ENCODE peak calls at places on chromosomes 16 and 17, in ten cellular contexts. Z, A, U, M, V, B, Q, E, R and S are unnamed samples.

GRCh38 chr17:40843242-40843641 is 20.8 kb upstream of the KRT10 start:
- ATAC-seq in Z (no peak), A (no peak), U (no peak), M (no peak), V (peak), B (no peak), Q (no peak), E (no peak), R (no peak), S (no peak)

GRCh38 chr17:57604771-57605733 is 140.0 kb downstream of the CCDC182 start:
- ATAC-seq in Z (no peak), A (peak), U (peak), M (peak), V (peak), B (peak), Q (peak), E (no peak), R (peak), S (peak)

GRCh38 chr17:78995761-78996451 is 13.7 kb downstream of the CANT1 start:
- ATAC-seq in Z (no peak), A (no peak), U (no peak), M (no peak), V (no peak), B (no peak), Q (no peak), E (peak), R (no peak), S (no peak)

GRCh38 chr17:82821554-82821953 is 18.3 kb downstream of the ZNF750 start:
- ATAC-seq in Z (no peak), A (no peak), U (no peak), M (no peak), V (no peak), B (no peak), Q (no peak), E (no peak), R (no peak), S (no peak)

GRCh38 chr17:18076941-18077340 is 10.8 kb upstream of the DRG2 start:
- ATAC-seq in Z (no peak), A (no peak), U (no peak), M (no peak), V (no peak), B (no peak), Q (no peak), E (no peak), R (no peak), S (no peak)

GRCh38 chr16:85910073-85910853 is 11.3 kb downstream of the IRF8 start:
- ATAC-seq in Z (no peak), A (no peak), U (no peak), M (no peak), V (peak), B (no peak), Q (no peak), E (no peak), R (no peak), S (no peak)

GRCh38 chr17:13114601-13115024 is 96.8 kb upstream of the ELAC2 start:
- ATAC-seq in Z (peak), A (peak), U (peak), M (peak), V (peak), B (no peak), Q (no peak), E (no peak), R (peak), S (no peak)

GRCh38 chr17:72175787-72176515 is 55.1 kb downstream of the SOX9 start:
- ATAC-seq in Z (no peak), A (no peak), U (no peak), M (peak), V (no peak), B (no peak), Q (no peak), E (peak), R (no peak), S (no peak)

GRCh38 chr17:62780273-62780672 is 27.8 kb downstream of the MARCHF10 start:
- ATAC-seq in Z (no peak), A (no peak), U (peak), M (no peak), V (no peak), B (no peak), Q (no peak), E (peak), R (peak), S (no peak)

GRCh38 chr17:66459811-66460270 is 157.4 kb downstream of the PRKCA start:
- ATAC-seq in Z (peak), A (no peak), U (peak), M (peak), V (no peak), B (no peak), Q (no peak), E (peak), R (peak), S (peak)

GRCh38 chr16:60811657-60812056 is 1224.6 kb downstream of the CDH8 start:
- ATAC-seq in Z (no peak), A (no peak), U (no peak), M (peak), V (no peak), B (no peak), Q (no peak), E (no peak), R (no peak), S (no peak)

GRCh38 chr17:74603032-74603635 is 11.1 kb upstream of the CD300LD start:
- ATAC-seq in Z (no peak), A (peak), U (peak), M (no peak), V (no peak), B (no peak), Q (no peak), E (no peak), R (peak), S (no peak)

GRCh38 chr16:73339821-73340220 is 291.9 kb upstream of the ZFHX3 start:
- ATAC-seq in Z (no peak), A (no peak), U (no peak), M (no peak), V (no peak), B (no peak), Q (no peak), E (no peak), R (no peak), S (no peak)

GRCh38 chr16:590165-590874 is 454 bp downstream of the RAB40C start:
- ATAC-seq in Z (no peak), A (peak), U (no peak), M (no peak), V (no peak), B (no peak), Q (no peak), E (peak), R (no peak), S (no peak)

GRCh38 chr17:80254396-80255241 is 6.0 kb upstream of the RNF213 start:
- ATAC-seq in Z (peak), A (peak), U (no peak), M (peak), V (peak), B (peak), Q (peak), E (peak), R (peak), S (peak)

GRCh38 chr16:79843631-79844043 is 243.1 kb upstream of the MAF start:
- ATAC-seq in Z (no peak), A (peak), U (no peak), M (no peak), V (no peak), B (no peak), Q (no peak), E (no peak), R (no peak), S (peak)

GRCh38 chr16:87603684-87604571 is 1.6 kb downstream of the JPH3 start:
- ATAC-seq in Z (no peak), A (no peak), U (no peak), M (no peak), V (no peak), B (no peak), Q (no peak), E (peak), R (no peak), S (no peak)